ENCODE peak calls at places on chromosomes 13 and 19, in ten cellular contexts. One of them, this sample, is unnamed.
A peak's percentile ranks its signal among the peaks of the same experiment; 100 is the strongest.

GRCh38 chr19:4375620-4376228 is 24.6 kb downstream of the SH3GL1 start:
- DNase-seq in stomach: no peak
- DNase-seq in spleen: no peak
- DNase-seq in neural progenitor cell: peak; percentile 74
- DNase-seq in gastrocnemius medialis: no peak
- DNase-seq in colonic mucosa: no peak
- DNase-seq in endodermal cell: peak; percentile 79
- DNase-seq in H9: no peak
- DNase-seq in heart left ventricle: no peak
- DNase-seq in PC-9: no peak
- DNase-seq in this sample: no peak

GRCh38 chr19:5250127-5250659 is 90.4 kb downstream of the PTPRS start:
- DNase-seq in neural progenitor cell: no peak
- DNase-seq in spleen: no peak
- DNase-seq in H9: no peak
- DNase-seq in endodermal cell: no peak
- DNase-seq in heart left ventricle: peak; percentile 84
- DNase-seq in PC-9: no peak
- DNase-seq in colonic mucosa: no peak
- DNase-seq in stomach: no peak
- DNase-seq in gastrocnemius medialis: no peak
- DNase-seq in this sample: no peak

GRCh38 chr13:101265934-101266333 is 150.4 kb downstream of the NALCN start:
- DNase-seq in endodermal cell: no peak
- DNase-seq in neural progenitor cell: no peak
- DNase-seq in colonic mucosa: no peak
- DNase-seq in heart left ventricle: no peak
- DNase-seq in H9: no peak
- DNase-seq in stomach: no peak
- DNase-seq in gastrocnemius medialis: no peak
- DNase-seq in spleen: no peak
- DNase-seq in PC-9: no peak
- DNase-seq in this sample: no peak

GRCh38 chr19:17834350-17835181 is 13.2 kb downstream of the JAK3 start:
- DNase-seq in spleen: no peak
- DNase-seq in H9: peak; percentile 54
- DNase-seq in gastrocnemius medialis: no peak
- DNase-seq in endodermal cell: peak; percentile 72
- DNase-seq in heart left ventricle: no peak
- DNase-seq in colonic mucosa: no peak
- DNase-seq in stomach: no peak
- DNase-seq in neural progenitor cell: peak; percentile 58
- DNase-seq in PC-9: no peak
- DNase-seq in this sample: no peak

GRCh38 chr19:33438987-33439781 is 65.7 kb downstream of the CEBPG start:
- DNase-seq in heart left ventricle: peak; percentile 34
- DNase-seq in H9: no peak
- DNase-seq in neural progenitor cell: no peak
- DNase-seq in gastrocnemius medialis: no peak
- DNase-seq in spleen: peak; percentile 60
- DNase-seq in PC-9: no peak
- DNase-seq in endodermal cell: no peak
- DNase-seq in colonic mucosa: no peak
- DNase-seq in stomach: no peak
- DNase-seq in this sample: peak; percentile 51

GRCh38 chr13:33228645-33229445 is 56.7 kb downstream of the STARD13 start:
- DNase-seq in PC-9: no peak
- DNase-seq in H9: no peak
- DNase-seq in spleen: no peak
- DNase-seq in neural progenitor cell: peak; percentile 51
- DNase-seq in endodermal cell: peak; percentile 58
- DNase-seq in heart left ventricle: no peak
- DNase-seq in gastrocnemius medialis: no peak
- DNase-seq in stomach: no peak
- DNase-seq in colonic mucosa: peak; percentile 38
- DNase-seq in this sample: no peak

GRCh38 chr19:35231956-35232746 is 3.6 kb upstream of the FAM187B start:
- DNase-seq in spleen: no peak
- DNase-seq in colonic mucosa: no peak
- DNase-seq in endodermal cell: no peak
- DNase-seq in heart left ventricle: no peak
- DNase-seq in neural progenitor cell: no peak
- DNase-seq in PC-9: no peak
- DNase-seq in stomach: no peak
- DNase-seq in H9: no peak
- DNase-seq in gastrocnemius medialis: no peak
- DNase-seq in this sample: peak; percentile 51

GRCh38 chr13:52926971-52927370 is 78.5 kb upstream of the PCDH8 start:
- DNase-seq in endodermal cell: no peak
- DNase-seq in neural progenitor cell: no peak
- DNase-seq in H9: no peak
- DNase-seq in PC-9: no peak
- DNase-seq in gastrocnemius medialis: no peak
- DNase-seq in spleen: no peak
- DNase-seq in stomach: no peak
- DNase-seq in heart left ventricle: no peak
- DNase-seq in colonic mucosa: no peak
- DNase-seq in this sample: no peak

GRCh38 chr13:112525306-112525945 is 62.5 kb downstream of the TUBGCP3 start:
- DNase-seq in H9: no peak
- DNase-seq in endodermal cell: no peak
- DNase-seq in PC-9: no peak
- DNase-seq in colonic mucosa: no peak
- DNase-seq in gastrocnemius medialis: no peak
- DNase-seq in neural progenitor cell: no peak
- DNase-seq in spleen: no peak
- DNase-seq in stomach: no peak
- DNase-seq in heart left ventricle: no peak
- DNase-seq in this sample: no peak

GRCh38 chr13:45678282-45678681 is 23.8 kb upstream of the CBY2 start:
- DNase-seq in PC-9: no peak
- DNase-seq in colonic mucosa: no peak
- DNase-seq in H9: no peak
- DNase-seq in gastrocnemius medialis: no peak
- DNase-seq in neural progenitor cell: peak; percentile 21
- DNase-seq in endodermal cell: peak; percentile 54
- DNase-seq in heart left ventricle: no peak
- DNase-seq in spleen: no peak
- DNase-seq in stomach: no peak
- DNase-seq in this sample: no peak

GRCh38 chr19:7914099-7914498 is 531 bp upstream of the TGFBR3L start:
- DNase-seq in H9: no peak
- DNase-seq in heart left ventricle: no peak
- DNase-seq in colonic mucosa: no peak
- DNase-seq in PC-9: no peak
- DNase-seq in gastrocnemius medialis: no peak
- DNase-seq in stomach: no peak
- DNase-seq in neural progenitor cell: no peak
- DNase-seq in endodermal cell: no peak
- DNase-seq in spleen: no peak
- DNase-seq in this sample: no peak

GRCh38 chr13:85586856-85587255 is 212.4 kb downstream of the SLITRK6 start:
- DNase-seq in PC-9: no peak
- DNase-seq in H9: no peak
- DNase-seq in spleen: no peak
- DNase-seq in neural progenitor cell: no peak
- DNase-seq in endodermal cell: no peak
- DNase-seq in gastrocnemius medialis: no peak
- DNase-seq in stomach: no peak
- DNase-seq in colonic mucosa: no peak
- DNase-seq in heart left ventricle: no peak
- DNase-seq in this sample: no peak

GRCh38 chr13:22077205-22077683 is 406.4 kb downstream of the FGF9 start:
- DNase-seq in PC-9: no peak
- DNase-seq in H9: no peak
- DNase-seq in colonic mucosa: no peak
- DNase-seq in heart left ventricle: no peak
- DNase-seq in stomach: no peak
- DNase-seq in spleen: no peak
- DNase-seq in gastrocnemius medialis: no peak
- DNase-seq in endodermal cell: no peak
- DNase-seq in neural progenitor cell: no peak
- DNase-seq in this sample: no peak

DNA sequence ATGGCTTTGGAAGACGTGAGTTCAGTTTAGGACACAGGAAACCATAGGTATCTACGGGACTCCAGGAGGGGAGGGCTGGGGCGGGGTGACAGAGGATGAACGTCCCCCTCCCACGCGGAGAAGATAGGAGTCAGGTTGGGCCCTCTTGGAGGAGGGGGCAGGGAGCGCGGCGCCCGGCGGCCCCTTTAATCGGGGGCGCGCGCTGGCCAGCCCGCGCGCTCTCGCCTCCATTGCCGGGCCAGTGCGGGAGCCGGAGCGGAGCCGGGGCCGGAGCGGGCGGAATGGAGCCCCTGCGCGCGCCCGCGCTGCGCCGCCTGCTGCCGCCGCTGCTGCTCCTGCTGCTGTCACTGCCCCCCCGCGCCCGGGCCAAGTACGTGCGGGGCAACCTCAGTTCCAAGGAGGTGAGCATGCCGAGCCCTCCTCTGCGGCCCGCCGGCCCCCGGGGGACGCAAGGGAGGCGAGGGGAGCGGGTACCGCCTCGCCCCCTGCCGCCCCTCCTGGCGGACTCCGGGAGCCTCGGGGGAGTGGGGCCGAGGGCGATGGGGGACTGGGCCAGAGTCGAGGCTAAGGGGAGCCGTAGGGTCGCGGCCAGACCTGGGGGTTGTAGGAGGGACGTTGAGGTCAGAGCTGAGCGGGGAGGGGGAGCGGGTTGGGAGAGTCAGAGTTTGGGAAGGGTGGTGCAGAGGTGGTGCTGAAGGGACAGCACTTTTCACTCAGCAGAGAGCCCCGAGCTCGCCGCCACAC is at the start of gene TMEM145:
- DNase-seq in H9: peak; percentile 73
- DNase-seq in stomach: peak; percentile 56
- DNase-seq in PC-9: peak; percentile 46
- DNase-seq in endodermal cell: peak; percentile 84
- DNase-seq in colonic mucosa: no peak
- DNase-seq in spleen: no peak
- DNase-seq in neural progenitor cell: peak; percentile 84
- DNase-seq in heart left ventricle: peak; percentile 63
- DNase-seq in gastrocnemius medialis: no peak
- DNase-seq in this sample: peak; percentile 74
- TF ChIP-seq CTCF in H9: peak; percentile 30
- TF ChIP-seq CTCF in stomach: no peak
- TF ChIP-seq CTCF in PC-9: no peak
- TF ChIP-seq CTCF in endodermal cell: peak; percentile 41
- TF ChIP-seq CTCF in colonic mucosa: no peak
- TF ChIP-seq CTCF in spleen: no peak
- TF ChIP-seq CTCF in neural progenitor cell: no peak
- TF ChIP-seq CTCF in heart left ventricle: peak; percentile 7
- TF ChIP-seq CTCF in gastrocnemius medialis: no peak
- TF ChIP-seq CTCF in this sample: no peak

DNA sequence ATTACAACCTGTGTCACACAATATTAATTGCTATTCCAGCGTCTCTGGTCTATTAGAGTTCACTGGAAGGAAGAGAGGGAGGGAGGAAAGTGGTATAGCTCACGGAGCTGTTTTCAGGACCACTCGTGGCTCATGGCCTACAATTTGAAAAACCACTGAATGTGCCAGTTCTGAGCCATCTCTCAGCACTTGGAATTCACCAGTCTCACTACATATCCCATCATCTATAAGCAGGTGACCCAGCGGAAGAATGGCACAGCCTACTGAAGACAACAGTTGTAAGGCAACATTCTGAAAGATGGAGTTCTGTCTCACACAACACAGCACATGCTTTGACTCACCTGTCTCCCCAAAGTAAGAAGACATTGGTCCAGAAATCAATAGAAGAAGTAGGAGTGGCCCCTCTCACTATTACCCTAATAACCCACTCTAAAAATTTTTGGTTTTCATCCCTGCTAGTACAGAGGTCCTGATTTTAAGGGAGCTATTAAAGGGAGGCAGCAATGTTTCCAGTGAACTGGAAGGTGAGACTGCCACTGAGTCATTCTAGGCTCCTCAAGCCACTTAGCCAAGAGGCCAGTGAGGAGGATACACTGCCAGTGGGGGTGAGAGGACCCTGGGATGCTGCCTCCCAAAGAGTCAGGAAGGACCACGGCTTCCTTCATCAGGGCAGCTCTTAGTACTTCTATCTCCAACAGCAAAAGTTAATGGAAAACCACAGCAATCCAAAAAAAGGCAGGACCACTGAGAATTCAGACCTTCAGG is 50.0 kb upstream of the DOCK9 start:
- DNase-seq in heart left ventricle: no peak
- DNase-seq in spleen: no peak
- DNase-seq in neural progenitor cell: no peak
- DNase-seq in stomach: no peak
- DNase-seq in endodermal cell: no peak
- DNase-seq in H9: no peak
- DNase-seq in gastrocnemius medialis: no peak
- DNase-seq in colonic mucosa: no peak
- DNase-seq in PC-9: no peak
- DNase-seq in this sample: no peak
- H3K4me1 ChIP-seq in heart left ventricle: no peaks in the 10 kb centered on the region
- H3K4me1 ChIP-seq in spleen: no peaks in the 10 kb centered on the region
- H3K4me1 ChIP-seq in neural progenitor cell: no peaks in the 10 kb centered on the region
- H3K4me1 ChIP-seq in stomach: peaks cover 10% of the 10 kb centered on the region
- H3K4me1 ChIP-seq in endodermal cell: no peaks in the 10 kb centered on the region
- H3K4me1 ChIP-seq in H9: no peaks in the 10 kb centered on the region
- H3K4me1 ChIP-seq in gastrocnemius medialis: peaks cover 7% of the 10 kb centered on the region
- H3K4me1 ChIP-seq in colonic mucosa: no peaks in the 10 kb centered on the region
- H3K4me1 ChIP-seq in PC-9: peaks cover 43% of the 10 kb centered on the region
- H3K4me1 ChIP-seq in this sample: no peaks in the 10 kb centered on the region

DNA sequence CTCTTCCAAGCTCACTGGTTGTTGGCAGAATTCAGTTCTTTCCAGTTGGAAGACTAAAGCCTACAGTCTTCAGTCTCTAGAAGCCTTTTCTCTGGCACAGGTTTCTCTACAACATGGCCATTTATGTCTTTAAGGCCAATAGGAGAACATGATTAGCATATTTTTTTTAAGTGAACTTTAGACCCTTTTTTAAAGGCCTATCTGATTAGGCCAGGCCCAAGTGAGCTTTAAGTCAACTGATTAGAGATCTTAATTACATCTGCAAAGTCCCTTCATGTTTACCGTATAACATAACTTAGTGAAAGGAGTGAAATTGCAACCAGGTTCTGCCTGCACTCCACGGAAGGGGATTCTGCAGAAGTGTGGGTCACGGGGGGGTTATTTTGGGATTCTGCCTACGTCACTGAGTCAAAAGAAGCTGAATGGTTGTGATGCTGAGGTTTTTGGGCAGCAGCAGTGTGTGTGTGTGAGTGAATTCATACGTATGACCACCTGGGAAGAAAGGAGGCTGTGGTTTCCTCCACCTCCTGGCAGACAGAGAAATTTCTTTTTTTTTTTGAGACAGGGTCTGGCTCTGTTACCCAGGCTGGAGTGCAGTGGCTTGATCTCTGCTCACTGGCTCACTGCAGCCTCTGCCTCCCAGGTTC is 31.7 kb downstream of the ALOX5AP start:
- DNase-seq in gastrocnemius medialis: no peak
- DNase-seq in PC-9: no peak
- DNase-seq in spleen: no peak
- DNase-seq in colonic mucosa: no peak
- DNase-seq in stomach: no peak
- DNase-seq in neural progenitor cell: no peak
- DNase-seq in H9: no peak
- DNase-seq in heart left ventricle: no peak
- DNase-seq in endodermal cell: no peak
- DNase-seq in this sample: no peak
- TF ChIP-seq CTCF in gastrocnemius medialis: no peak
- TF ChIP-seq CTCF in PC-9: no peak
- TF ChIP-seq CTCF in spleen: no peak
- TF ChIP-seq CTCF in colonic mucosa: no peak
- TF ChIP-seq CTCF in stomach: no peak
- TF ChIP-seq CTCF in neural progenitor cell: no peak
- TF ChIP-seq CTCF in H9: no peak
- TF ChIP-seq CTCF in heart left ventricle: no peak
- TF ChIP-seq CTCF in endodermal cell: peak; percentile 27
- TF ChIP-seq CTCF in this sample: no peak

GRCh38 chr19:41555752-41556151 is 20.2 kb upstream of the CEACAM21 start:
- DNase-seq in endodermal cell: no peak
- DNase-seq in colonic mucosa: no peak
- DNase-seq in gastrocnemius medialis: no peak
- DNase-seq in PC-9: no peak
- DNase-seq in stomach: no peak
- DNase-seq in H9: no peak
- DNase-seq in spleen: no peak
- DNase-seq in heart left ventricle: no peak
- DNase-seq in neural progenitor cell: no peak
- DNase-seq in this sample: no peak
- H3K4me1 ChIP-seq in endodermal cell: no peaks in the 10 kb centered on the region
- H3K4me1 ChIP-seq in colonic mucosa: no peaks in the 10 kb centered on the region
- H3K4me1 ChIP-seq in gastrocnemius medialis: no peaks in the 10 kb centered on the region
- H3K4me1 ChIP-seq in PC-9: no peaks in the 10 kb centered on the region
- H3K4me1 ChIP-seq in stomach: no peaks in the 10 kb centered on the region
- H3K4me1 ChIP-seq in H9: no peaks in the 10 kb centered on the region
- H3K4me1 ChIP-seq in spleen: peaks cover 22% of the 10 kb centered on the region
- H3K4me1 ChIP-seq in heart left ventricle: no peaks in the 10 kb centered on the region
- H3K4me1 ChIP-seq in neural progenitor cell: no peaks in the 10 kb centered on the region
- H3K4me1 ChIP-seq in this sample: no peaks in the 10 kb centered on the region